ENCODE peak calls at places on chromosome 16, in six cellular contexts. One of them, this sample, is unnamed.

GRCh38 chr16:45454-45853 is 8.0 kb downstream of the POLR3K start:
- DNase-seq in tibial nerve: no peak
- DNase-seq in CD8-positive, alpha-beta T cell: no peak
- DNase-seq in fibroblast of the aortic adventitia: no peak
- DNase-seq in epithelial cell of esophagus: no peak
- DNase-seq in foreskin keratinocyte: no peak
- DNase-seq in this sample: no peak

GRCh38 chr16:50464325-50465290 is 83.6 kb upstream of the NKD1 start:
- DNase-seq in tibial nerve: no peak
- DNase-seq in CD8-positive, alpha-beta T cell: no peak
- DNase-seq in fibroblast of the aortic adventitia: no peak
- DNase-seq in epithelial cell of esophagus: no peak
- DNase-seq in foreskin keratinocyte: no peak
- DNase-seq in this sample: no peak

GRCh38 chr16:27776556-27776955 is 226.6 kb downstream of the KATNIP start:
- DNase-seq in tibial nerve: no peak
- DNase-seq in CD8-positive, alpha-beta T cell: no peak
- DNase-seq in fibroblast of the aortic adventitia: no peak
- DNase-seq in epithelial cell of esophagus: no peak
- DNase-seq in foreskin keratinocyte: no peak
- DNase-seq in this sample: no peak

GRCh38 chr16:79299154-79299799 is 301.3 kb downstream of the MAF start:
- DNase-seq in tibial nerve: no peak
- DNase-seq in CD8-positive, alpha-beta T cell: no peak
- DNase-seq in fibroblast of the aortic adventitia: no peak
- DNase-seq in epithelial cell of esophagus: no peak
- DNase-seq in foreskin keratinocyte: no peak
- DNase-seq in this sample: no peak

GRCh38 chr16:84500531-84500930 is 3.9 kb downstream of the MEAK7 start:
- DNase-seq in tibial nerve: no peak
- DNase-seq in CD8-positive, alpha-beta T cell: no peak
- DNase-seq in fibroblast of the aortic adventitia: no peak
- DNase-seq in epithelial cell of esophagus: no peak
- DNase-seq in foreskin keratinocyte: no peak
- DNase-seq in this sample: no peak

GRCh38 chr16:85415196-85415988 is 197.7 kb upstream of the GSE1 start:
- DNase-seq in tibial nerve: no peak
- DNase-seq in CD8-positive, alpha-beta T cell: no peak
- DNase-seq in fibroblast of the aortic adventitia: no peak
- DNase-seq in epithelial cell of esophagus: no peak
- DNase-seq in foreskin keratinocyte: no peak
- DNase-seq in this sample: no peak

GRCh38 chr16:85307552-85308364 is 195.5 kb upstream of the CIBAR2 start:
- DNase-seq in tibial nerve: no peak
- DNase-seq in CD8-positive, alpha-beta T cell: no peak
- DNase-seq in fibroblast of the aortic adventitia: no peak
- DNase-seq in epithelial cell of esophagus: no peak
- DNase-seq in foreskin keratinocyte: no peak
- DNase-seq in this sample: no peak

GRCh38 chr16:23252310-23252709 is 49.8 kb upstream of the SCNN1B start:
- DNase-seq in tibial nerve: no peak
- DNase-seq in CD8-positive, alpha-beta T cell: no peak
- DNase-seq in fibroblast of the aortic adventitia: no peak
- DNase-seq in epithelial cell of esophagus: no peak
- DNase-seq in foreskin keratinocyte: no peak
- DNase-seq in this sample: no peak

GRCh38 chr16:85514601-85515318 is 98.4 kb upstream of the GSE1 start:
- DNase-seq in tibial nerve: peak
- DNase-seq in CD8-positive, alpha-beta T cell: no peak
- DNase-seq in fibroblast of the aortic adventitia: peak
- DNase-seq in epithelial cell of esophagus: peak
- DNase-seq in foreskin keratinocyte: peak
- DNase-seq in this sample: peak

GRCh38 chr16:49203361-49203760 is 78.3 kb downstream of the CBLN1 start:
- DNase-seq in tibial nerve: no peak
- DNase-seq in CD8-positive, alpha-beta T cell: no peak
- DNase-seq in fibroblast of the aortic adventitia: no peak
- DNase-seq in epithelial cell of esophagus: no peak
- DNase-seq in foreskin keratinocyte: no peak
- DNase-seq in this sample: no peak

GRCh38 chr16:4496305-4496704 is 20.1 kb downstream of the HMOX2 start:
- DNase-seq in tibial nerve: no peak
- DNase-seq in CD8-positive, alpha-beta T cell: no peak
- DNase-seq in fibroblast of the aortic adventitia: peak
- DNase-seq in epithelial cell of esophagus: peak
- DNase-seq in foreskin keratinocyte: peak
- DNase-seq in this sample: peak

DNA sequence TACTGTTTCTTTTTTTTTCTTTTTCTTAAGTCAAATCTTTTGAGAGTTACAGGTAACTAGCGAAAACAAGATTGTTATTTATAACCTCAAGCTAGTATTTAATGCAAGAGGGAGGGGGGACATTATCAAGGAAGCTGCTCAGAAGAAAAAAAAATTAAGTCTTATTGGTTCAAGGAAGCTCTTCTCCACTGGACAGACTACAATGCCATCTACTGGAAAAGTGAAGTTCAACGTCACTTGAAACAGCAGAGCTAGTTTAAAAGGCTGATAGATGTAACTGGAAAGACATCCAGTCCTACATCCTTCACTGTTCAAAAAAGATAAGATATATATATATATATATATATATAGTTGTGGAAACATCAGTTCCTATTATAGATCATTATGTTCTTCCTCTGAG is 418.0 kb upstream of the PSMD7 start:
- DNase-seq in tibial nerve: no peak
- DNase-seq in CD8-positive, alpha-beta T cell: no peak
- DNase-seq in fibroblast of the aortic adventitia: peak
- DNase-seq in epithelial cell of esophagus: peak
- DNase-seq in foreskin keratinocyte: peak
- DNase-seq in this sample: peak
- TF ChIP-seq CTCF in tibial nerve: peak
- TF ChIP-seq CTCF in CD8-positive, alpha-beta T cell: no peak
- TF ChIP-seq CTCF in fibroblast of the aortic adventitia: peak
- TF ChIP-seq CTCF in epithelial cell of esophagus: peak
- TF ChIP-seq CTCF in foreskin keratinocyte: peak
- TF ChIP-seq CTCF in this sample: peak

DNA sequence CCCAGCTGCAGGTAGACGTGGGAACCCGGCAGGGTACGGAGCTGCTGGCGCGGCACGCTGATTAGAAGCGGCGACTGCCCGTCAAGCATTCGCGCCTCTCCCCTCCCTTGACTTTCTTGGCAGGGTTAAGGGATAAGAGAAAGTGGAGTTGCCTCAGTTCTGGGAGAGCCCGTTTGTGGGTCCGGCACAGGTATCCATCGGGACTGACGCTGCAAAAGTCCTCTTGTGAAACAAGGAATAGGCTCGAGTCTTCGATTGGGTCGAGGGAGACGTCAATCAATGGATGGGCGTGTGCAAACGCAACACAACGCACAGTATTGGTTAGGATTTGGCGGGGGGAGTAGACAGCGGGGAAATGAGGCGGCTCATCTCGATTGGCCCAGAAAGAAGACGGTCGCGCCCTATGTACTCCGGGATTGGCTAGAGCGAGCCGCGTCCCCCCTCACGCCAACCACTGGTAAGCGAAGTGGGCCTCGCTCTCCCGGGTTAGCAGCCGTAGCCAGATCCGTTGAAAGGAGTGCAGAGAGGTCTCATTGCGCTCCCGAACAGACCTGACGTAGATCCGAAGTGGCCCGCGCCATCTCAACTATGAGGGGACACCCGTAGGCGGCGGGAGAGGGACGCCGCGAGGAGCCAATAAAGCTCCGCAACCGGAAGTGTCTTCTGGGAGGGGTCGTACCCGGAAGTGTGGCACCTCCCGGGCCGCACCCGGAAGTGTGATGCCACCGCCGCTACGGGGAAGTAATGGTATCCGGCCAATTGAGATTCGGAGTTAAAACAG is at the start of gene MON1B:
- DNase-seq in tibial nerve: peak
- DNase-seq in CD8-positive, alpha-beta T cell: peak
- DNase-seq in fibroblast of the aortic adventitia: peak
- DNase-seq in epithelial cell of esophagus: peak
- DNase-seq in foreskin keratinocyte: peak
- DNase-seq in this sample: peak
- TF ChIP-seq CTCF in tibial nerve: no peak
- TF ChIP-seq CTCF in CD8-positive, alpha-beta T cell: no peak
- TF ChIP-seq CTCF in fibroblast of the aortic adventitia: no peak
- TF ChIP-seq CTCF in epithelial cell of esophagus: no peak
- TF ChIP-seq CTCF in foreskin keratinocyte: no peak
- TF ChIP-seq CTCF in this sample: no peak

DNA sequence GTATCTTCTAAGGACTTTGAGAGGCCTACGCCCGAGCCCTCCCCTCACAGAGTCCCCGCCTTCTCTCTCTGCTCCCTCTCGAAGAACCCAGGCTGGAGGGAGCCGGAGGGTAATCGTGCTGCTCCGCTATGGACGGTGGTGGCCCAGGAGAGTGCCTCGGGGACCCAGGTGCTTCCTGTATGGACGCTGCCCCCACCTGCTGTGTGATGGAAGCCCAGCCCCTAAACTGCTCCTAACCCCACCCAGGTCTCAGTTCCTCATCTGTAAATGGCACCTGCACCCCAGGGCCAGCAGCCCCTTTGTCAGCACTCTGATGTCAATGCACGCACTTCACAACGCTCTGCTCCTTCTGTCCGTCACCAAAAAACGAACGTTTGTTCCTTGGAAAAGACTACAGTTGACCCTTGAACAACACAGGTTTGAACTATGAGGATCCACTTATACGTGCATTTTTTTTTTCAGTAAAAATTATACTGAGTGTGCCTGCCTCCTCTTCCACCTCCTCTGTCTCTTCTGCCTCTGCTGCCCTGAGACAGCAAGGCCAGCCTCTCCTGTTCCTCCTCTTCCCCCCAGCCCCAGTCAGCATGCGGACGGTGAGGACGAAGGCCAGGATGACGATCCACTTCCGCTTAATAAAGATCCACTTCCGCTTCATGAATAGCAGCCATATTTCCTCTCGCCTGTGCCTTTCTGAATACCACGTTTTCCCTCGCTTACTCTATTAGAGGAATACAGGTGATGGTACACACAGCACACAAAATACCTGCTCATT is 118.3 kb downstream of the BANP start:
- DNase-seq in tibial nerve: no peak
- DNase-seq in CD8-positive, alpha-beta T cell: no peak
- DNase-seq in fibroblast of the aortic adventitia: no peak
- DNase-seq in epithelial cell of esophagus: no peak
- DNase-seq in foreskin keratinocyte: no peak
- DNase-seq in this sample: no peak
- TF ChIP-seq CTCF in tibial nerve: no peak
- TF ChIP-seq CTCF in CD8-positive, alpha-beta T cell: no peak
- TF ChIP-seq CTCF in fibroblast of the aortic adventitia: no peak
- TF ChIP-seq CTCF in epithelial cell of esophagus: no peak
- TF ChIP-seq CTCF in foreskin keratinocyte: no peak
- TF ChIP-seq CTCF in this sample: no peak

GRCh38 chr16:53703590-53704444 is at the start of the genes FTO and RPGRIP1L:
- DNase-seq in tibial nerve: peak
- DNase-seq in CD8-positive, alpha-beta T cell: peak
- DNase-seq in fibroblast of the aortic adventitia: peak
- DNase-seq in epithelial cell of esophagus: peak
- DNase-seq in foreskin keratinocyte: peak
- DNase-seq in this sample: peak
- TF ChIP-seq CTCF in tibial nerve: peak
- TF ChIP-seq CTCF in CD8-positive, alpha-beta T cell: no peak
- TF ChIP-seq CTCF in fibroblast of the aortic adventitia: peak
- TF ChIP-seq CTCF in epithelial cell of esophagus: no peak
- TF ChIP-seq CTCF in foreskin keratinocyte: peak
- TF ChIP-seq CTCF in this sample: peak

GRCh38 chr16:6076631-6077030 is 979.0 kb upstream of the EEF2KMT start:
- DNase-seq in tibial nerve: no peak
- DNase-seq in CD8-positive, alpha-beta T cell: no peak
- DNase-seq in fibroblast of the aortic adventitia: no peak
- DNase-seq in epithelial cell of esophagus: no peak
- DNase-seq in foreskin keratinocyte: no peak
- DNase-seq in this sample: no peak

GRCh38 chr16:6081320-6081976 is 983.9 kb upstream of the EEF2KMT start:
- DNase-seq in tibial nerve: no peak
- DNase-seq in CD8-positive, alpha-beta T cell: no peak
- DNase-seq in fibroblast of the aortic adventitia: no peak
- DNase-seq in epithelial cell of esophagus: peak
- DNase-seq in foreskin keratinocyte: peak
- DNase-seq in this sample: no peak
- TF ChIP-seq CTCF in tibial nerve: peak
- TF ChIP-seq CTCF in CD8-positive, alpha-beta T cell: no peak
- TF ChIP-seq CTCF in fibroblast of the aortic adventitia: peak
- TF ChIP-seq CTCF in epithelial cell of esophagus: peak
- TF ChIP-seq CTCF in foreskin keratinocyte: peak
- TF ChIP-seq CTCF in this sample: peak

DNA sequence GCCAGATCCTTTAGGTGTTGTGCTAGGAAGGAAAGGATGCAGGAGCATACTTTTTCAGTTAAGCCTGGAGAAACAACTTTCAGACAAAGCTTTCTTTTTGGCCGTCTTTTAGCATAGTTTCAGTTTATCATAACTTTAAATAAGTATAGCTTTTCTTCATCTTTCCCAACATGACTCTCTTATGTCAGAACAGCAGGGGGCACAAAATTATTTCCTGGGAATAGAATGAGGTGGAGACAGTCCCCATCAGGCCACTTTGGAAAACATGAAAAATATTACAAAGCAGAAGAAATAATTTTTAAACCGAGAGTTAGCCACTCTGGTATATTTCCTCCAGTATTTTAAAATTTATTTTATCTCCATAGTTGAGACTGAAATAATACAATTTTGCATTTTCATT is 387.6 kb downstream of the HAPSTR1 start:
- DNase-seq in tibial nerve: no peak
- DNase-seq in CD8-positive, alpha-beta T cell: no peak
- DNase-seq in fibroblast of the aortic adventitia: no peak
- DNase-seq in epithelial cell of esophagus: no peak
- DNase-seq in foreskin keratinocyte: no peak
- DNase-seq in this sample: no peak
- TF ChIP-seq CTCF in tibial nerve: no peak
- TF ChIP-seq CTCF in CD8-positive, alpha-beta T cell: no peak
- TF ChIP-seq CTCF in fibroblast of the aortic adventitia: no peak
- TF ChIP-seq CTCF in epithelial cell of esophagus: no peak
- TF ChIP-seq CTCF in foreskin keratinocyte: no peak
- TF ChIP-seq CTCF in this sample: no peak

This sample was measured in HFFc6.